ENCODE peak calls at places on chromosomes 1 and 21, in four cellular contexts. V is heart right ventricle, L is heart left ventricle, H is lung. R is an unnamed sample. For H3K36me3 and H3K9me3, the result is how much of the 10 kb centered on the place peaks cover.

GRCh38 chr1:204577794-204578478 is 61.7 kb downstream of the MDM4 start:
- DNase-seq in L (no peak), H (no peak), V (no peak), R (no peak)

GRCh38 chr1:55505326-55505725 is 290.2 kb upstream of the USP24 start:
- DNase-seq in V (no peak), H (no peak), L (no peak), R (no peak)

GRCh38 chr1:6205849-6206845 is at the start of gene RNF207:
- DNase-seq in L (peak), H (peak), V (peak), R (peak)

GRCh38 chr1:62247391-62248168 is 52.9 kb downstream of the L1TD1 start:
- DNase-seq in V (no peak), L (no peak), H (no peak), R (no peak)

GRCh38 chr1:169363046-169363756 is 4.4 kb downstream of the NME7 start:
- DNase-seq in H (no peak), L (no peak), V (no peak), R (no peak)

GRCh38 chr1:203528098-203528497 is 34.1 kb downstream of the OPTC start:
- DNase-seq in L (no peak), H (no peak), V (no peak), R (no peak)

GRCh38 chr1:103109291-103109920 is 1.1 kb upstream of the COL11A1 start:
- DNase-seq in L (peak), H (no peak), V (no peak), R (no peak)

GRCh38 chr1:19315378-19316206 is 3.5 kb downstream of the SLC66A1 start:
- DNase-seq in H (no peak), L (peak), V (no peak), R (no peak)

GRCh38 chr1:204503122-204503912 is 8.7 kb upstream of the PIK3C2B start:
- DNase-seq in V (no peak), H (no peak), L (no peak), R (no peak)

GRCh38 chr1:158067651-158068050 is 74.2 kb downstream of the KIRREL1 start:
- DNase-seq in L (no peak), H (no peak), V (no peak), R (no peak)

GRCh38 chr21:29506214-29506613 is 207.5 kb downstream of the BACH1 start:
- DNase-seq in V (no peak), L (no peak), H (no peak), R (no peak)

GRCh38 chr1:67827688-67828087 is 5.6 kb downstream of the GNG12 start:
- DNase-seq in H (no peak), V (no peak), L (no peak), R (no peak)

GRCh38 chr1:182374101-182374834 is 17.3 kb downstream of the GLUL start:
- DNase-seq in V (no peak), H (no peak), L (no peak), R (no peak)

GRCh38 chr1:167805041-167805556 is 83.3 kb downstream of the MPZL1 start:
- DNase-seq in L (no peak), V (no peak), H (no peak), R (no peak)

GRCh38 chr1:29210278-29211085 is 20.3 kb downstream of the MECR start:
- DNase-seq in V (no peak), L (no peak), H (no peak), R (no peak)

GRCh38 chr1:175192630-175193338 is at the start of gene KIAA0040:
- DNase-seq in H (peak), V (peak), L (peak), R (peak)

GRCh38 chr1:49051647-49052046 is 275.0 kb upstream of the BEND5 start:
- DNase-seq in V (no peak), H (no peak), L (no peak), R (no peak)

GRCh38 chr21:42016364-42016985 is 6.3 kb upstream of the ZBTB21 start:
- DNase-seq in H (no peak), V (no peak), L (no peak), R (no peak)

GRCh38 chr1:224579526-224579925 is 36.6 kb upstream of the CNIH3 start:
- DNase-seq in H (no peak), L (no peak), V (no peak), R (no peak)

GRCh38 chr1:167428418-167428817 is 89.9 kb downstream of the CD247 start:
- DNase-seq in H (no peak), V (no peak), L (no peak), R (no peak)

GRCh38 chr1:39501666-39502065 is 10.2 kb downstream of the BMP8A start:
- DNase-seq in V (no peak), H (no peak), L (no peak), R (no peak)

GRCh38 chr21:40567511-40567910 is 279.4 kb downstream of the DSCAM start:
- DNase-seq in H (no peak), V (no peak), L (no peak), R (no peak)

GRCh38 chr1:245986404-245987221 is 520.5 kb downstream of the SMYD3 start:
- DNase-seq in V (no peak), L (no peak), H (no peak), R (no peak)

GRCh38 chr1:225981714-225982113 is 17.4 kb downstream of the SDE2 start:
- DNase-seq in H (no peak), V (no peak), L (no peak), R (no peak)

GRCh38 chr1:225990705-225991464 is 8.3 kb downstream of the SDE2 start:
- DNase-seq in L (no peak), H (no peak), V (no peak), R (no peak)

DNA sequence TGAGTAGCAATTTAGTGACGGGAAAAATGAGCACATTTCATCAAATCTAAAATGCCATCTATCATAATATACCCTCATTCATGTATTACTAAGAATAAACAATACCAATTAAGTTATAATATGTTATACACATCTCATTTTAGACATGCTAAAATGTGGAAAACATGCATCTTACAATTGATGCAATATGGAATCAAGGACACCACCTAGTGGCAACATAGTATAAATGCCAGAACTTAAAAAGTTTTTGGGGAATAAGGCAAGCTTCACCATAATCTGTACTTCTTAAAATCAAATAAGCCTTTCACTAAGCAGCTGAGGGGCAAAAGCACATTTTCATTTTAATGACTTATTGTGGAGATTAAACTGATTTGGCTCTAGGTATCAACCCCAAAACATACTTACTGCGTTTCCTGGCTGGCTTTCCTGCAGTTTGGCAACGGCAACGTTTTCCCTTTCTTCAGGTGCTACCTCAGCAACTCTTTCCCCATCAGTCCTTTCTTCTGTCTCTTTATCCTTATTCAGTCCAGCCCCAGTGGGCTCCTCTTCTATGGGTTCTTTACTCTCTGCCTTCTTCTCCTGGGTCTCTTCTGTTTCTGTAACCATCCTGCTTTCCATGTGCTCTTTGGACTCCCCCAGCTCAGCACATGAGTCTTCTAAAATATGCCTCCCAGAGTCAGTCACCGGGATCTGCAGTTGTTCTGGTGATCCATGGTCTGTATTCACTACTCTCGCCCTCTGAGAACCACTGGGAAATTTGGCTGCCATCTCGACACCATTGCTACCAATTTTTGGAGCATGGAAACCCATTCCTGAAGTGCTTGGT is 11.4 kb downstream of the SDE2 start:
- DNase-seq in H (no peak), L (no peak), V (no peak), R (no peak)
- H3K36me3 ChIP-seq in H (under half), L (under half), V (under half), R (under half)

GRCh38 chr1:3672231-3672970 is 20.1 kb downstream of the TP73 start:
- DNase-seq in V (peak), H (no peak), L (peak), R (no peak)

GRCh38 chr1:3674100-3675094 is 22.1 kb downstream of the TP73 start:
- DNase-seq in H (no peak), V (peak), L (peak), R (peak)

GRCh38 chr1:3675436-3675835 is 23.1 kb downstream of the TP73 start:
- DNase-seq in H (no peak), L (peak), V (no peak), R (peak)

GRCh38 chr1:3672971-3673361 is 20.6 kb downstream of the TP73 start:
- DNase-seq in L (peak), V (no peak), H (no peak), R (peak)

GRCh38 chr1:3673381-3674099 is 21.2 kb downstream of the TP73 start:
- DNase-seq in V (peak), H (no peak), L (peak), R (peak)
- H3K4me3 ChIP-seq in V (no peak), H (no peak), L (no peak), R (no peak)

GRCh38 chr21:15367061-15367626 is 302.3 kb upstream of the NRIP1 start:
- DNase-seq in H (no peak), V (no peak), L (no peak), R (no peak)
- H3K9me3 ChIP-seq in H (under half), V (under half), L (under half), R (under half)

GRCh38 chr1:180066150-180066549 is 88.5 kb upstream of the QSOX1 start:
- DNase-seq in H (no peak), L (no peak), V (no peak), R (no peak)
- H3K36me3 ChIP-seq in H (under half), L (under half), V (under half), R (under half)

DNA sequence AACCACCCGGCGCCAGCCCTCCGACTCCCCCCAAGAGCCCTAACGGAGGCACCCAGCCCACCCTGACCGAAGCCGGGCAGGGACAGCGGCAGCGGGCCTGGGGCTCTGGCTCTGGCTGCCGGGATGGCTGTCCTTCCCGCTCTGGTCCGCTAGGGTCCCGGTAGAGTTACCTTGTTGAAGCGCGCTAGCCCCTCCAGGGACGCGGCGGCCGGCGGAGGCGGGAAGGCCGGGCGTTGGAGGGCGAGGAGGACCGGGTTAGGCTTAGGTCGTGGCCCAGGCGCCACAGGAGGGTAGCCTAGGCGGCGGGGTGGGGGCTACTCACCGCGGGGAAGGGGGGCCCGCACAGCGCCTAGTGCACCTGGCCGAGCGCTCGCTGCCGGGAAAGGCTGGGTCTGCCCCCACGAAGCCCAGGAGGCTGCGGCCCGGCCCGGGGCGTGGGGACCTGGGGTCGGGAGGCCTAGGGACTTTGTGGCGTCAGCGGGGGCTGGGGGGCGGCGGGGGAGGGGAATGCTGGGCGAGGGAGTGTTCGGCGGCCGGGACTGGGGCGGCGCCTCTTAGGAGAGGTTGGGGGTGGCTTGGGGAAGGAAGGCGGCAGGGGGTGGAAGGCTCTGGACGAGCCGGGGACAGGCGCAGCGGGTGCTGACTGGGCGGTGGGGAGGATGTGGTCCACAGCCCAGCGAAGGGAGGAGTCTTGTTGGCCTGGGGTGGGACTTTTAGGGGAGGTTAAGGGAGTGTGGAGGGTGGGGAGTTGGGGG is at the start of gene TRIM17:
- DNase-seq in H (peak), V (no peak), L (no peak), R (peak)
- H3K4me3 ChIP-seq in H (no peak), V (peak), L (peak), R (peak)

DNA sequence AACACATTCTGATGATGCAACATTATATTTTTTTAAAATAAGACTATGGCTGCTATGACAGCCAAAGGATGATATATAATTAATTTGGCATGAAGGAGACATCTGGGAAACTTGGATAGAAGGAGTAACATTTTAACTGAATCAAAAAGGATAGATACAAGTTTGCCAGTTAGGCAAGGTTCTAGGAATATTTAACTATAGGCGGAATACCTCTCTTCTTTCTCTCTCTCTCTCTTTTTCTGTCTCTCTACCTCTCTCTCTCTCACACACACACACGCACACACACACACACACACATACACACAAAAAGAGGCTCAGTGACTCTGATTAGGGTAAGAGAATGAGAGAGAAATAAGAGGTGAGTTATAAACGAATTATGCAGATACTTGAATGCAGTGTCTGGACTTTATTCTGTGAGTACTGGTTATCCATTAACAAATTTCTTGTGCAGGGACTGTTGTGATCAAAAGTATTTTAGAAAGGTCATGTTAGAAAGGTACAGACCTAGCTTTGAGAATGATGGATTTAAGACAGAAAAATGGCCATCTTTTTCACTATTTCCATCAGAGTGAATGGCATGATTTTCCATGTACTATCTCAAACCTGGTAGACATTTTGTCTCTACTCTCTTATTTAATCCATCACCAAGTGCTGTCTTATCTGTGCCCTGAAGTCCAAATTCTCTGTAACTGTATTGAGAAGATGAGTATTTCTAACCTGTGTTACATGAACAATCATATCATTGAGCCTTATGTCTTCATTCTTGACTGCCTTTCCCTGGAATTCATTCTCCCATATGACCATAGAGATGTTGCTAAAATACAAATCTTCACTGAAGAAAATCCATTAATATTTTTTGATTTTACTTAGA is 1106.9 kb upstream of the ADGRL4 start:
- DNase-seq in V (no peak), H (no peak), L (no peak), R (no peak)
- H3K9me3 ChIP-seq in V (under half), H (under half), L (under half), R (under half)